ENCODE peak calls at places on chromosomes 7 and 10, in four cellular contexts. Z, X, S and R are unnamed samples.

GRCh38 chr10:126634915-126635314 is 35.6 kb downstream of the C10orf90 start:
- DNase-seq in Z (no peak), X (no peak), S (peak; percentile 20), R (no peak)

GRCh38 chr10:96275685-96276418 is 4.5 kb upstream of the BLNK start:
- DNase-seq in S (no peak), X (no peak), Z (no peak), R (no peak)

GRCh38 chr10:31133251-31133627 is 101.6 kb upstream of the ZNF438 start:
- DNase-seq in Z (peak; percentile 16), S (no peak), X (no peak), R (no peak)

GRCh38 chr10:3239066-3239919 is 66.7 kb upstream of the PITRM1 start:
- DNase-seq in Z (peak; percentile 78), X (peak; percentile 85), S (peak; percentile 26), R (peak; percentile 91)

GRCh38 chr10:90306187-90306586 is 551.7 kb downstream of the HTR7 start:
- DNase-seq in S (peak; percentile 76), Z (peak; percentile 98), X (peak; percentile 99), R (peak; percentile 70)

GRCh38 chr10:108036298-108036697 is 871.8 kb upstream of the SORCS1 start:
- DNase-seq in Z (no peak), S (no peak), X (no peak), R (no peak)

GRCh38 chr7:149067869-149068268 is 22.6 kb downstream of the ZNF786 start:
- DNase-seq in X (no peak), Z (no peak), S (no peak), R (peak; percentile 76)

GRCh38 chr10:31947144-31947926 is 18.7 kb upstream of the ARHGAP12 start:
- DNase-seq in S (peak; percentile 84), X (peak; percentile 96), Z (peak; percentile 83), R (peak; percentile 92)

GRCh38 chr10:131905279-131905595 is 4.4 kb downstream of the PPP2R2D start:
- DNase-seq in X (no peak), Z (no peak), S (no peak), R (no peak)
- H3K27ac ChIP-seq in X (no peak overlapping the region), Z (no peak overlapping the region), S (no peak overlapping the region), R (no peak overlapping the region)

GRCh38 chr10:77687621-77688020 is 50.0 kb upstream of the KCNMA1 start:
- DNase-seq in S (no peak), X (no peak), Z (no peak), R (no peak)

GRCh38 chr10:77687018-77687417 is 49.4 kb upstream of the KCNMA1 start:
- DNase-seq in S (no peak), X (no peak), Z (no peak), R (no peak)

GRCh38 chr10:77692782-77693181 is 55.2 kb upstream of the KCNMA1 start:
- DNase-seq in S (peak; percentile 93), Z (no peak), X (peak; percentile 28), R (peak; percentile 61)

GRCh38 chr10:77686096-77686495 is 48.5 kb upstream of the KCNMA1 start:
- DNase-seq in X (no peak), S (no peak), Z (no peak), R (no peak)

DNA sequence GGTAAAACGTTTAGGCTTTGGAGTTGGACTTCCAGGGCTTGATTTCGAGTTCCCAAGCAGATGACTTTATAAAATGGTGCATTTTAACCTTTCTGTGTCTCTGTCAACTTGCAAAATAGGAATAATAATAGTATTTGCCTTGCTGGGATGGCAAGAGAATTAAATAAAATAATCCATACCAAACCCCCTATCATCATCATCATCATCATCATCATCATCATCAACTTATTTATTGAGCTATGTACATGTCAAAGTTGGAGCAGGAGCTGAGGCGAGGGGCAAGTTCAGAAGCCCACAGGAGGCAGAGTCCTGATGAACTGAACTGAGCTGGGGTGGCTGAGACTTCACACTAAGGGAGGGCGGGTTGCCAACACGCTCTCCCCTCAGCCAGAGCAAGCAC is 51.7 kb upstream of the KCNMA1 start:
- DNase-seq in S (no peak), Z (no peak), X (no peak), R (no peak)
- H3K79me2 ChIP-seq in S (no peaks in the 10 kb centered on the region), Z (no peaks in the 10 kb centered on the region), X (no peaks in the 10 kb centered on the region), R (no peaks in the 10 kb centered on the region)

DNA sequence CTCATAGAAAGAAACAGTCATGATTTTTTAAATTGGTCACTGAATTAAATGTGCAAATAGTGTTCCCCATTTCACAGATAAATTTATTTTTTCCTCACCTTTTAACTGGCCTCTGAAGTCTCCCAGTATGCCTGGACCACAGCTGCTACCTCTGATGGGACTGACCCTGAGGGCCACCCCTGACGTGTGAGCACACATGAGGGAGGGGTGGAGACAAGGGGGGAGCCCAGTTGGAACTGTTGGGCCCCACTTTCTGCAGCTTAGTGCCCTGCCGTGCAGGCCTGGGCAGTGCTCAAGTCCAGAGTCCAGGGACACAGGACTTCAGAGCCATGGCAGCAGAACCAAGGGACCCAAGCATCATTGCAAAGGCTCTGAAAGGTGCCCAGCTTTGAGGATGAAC is 243.9 kb downstream of the GRID1 start:
- DNase-seq in Z (no peak), S (no peak), X (no peak), R (no peak)
- H3K27ac ChIP-seq in Z (no peak overlapping the region), S (no peak overlapping the region), X (no peak overlapping the region), R (no peak overlapping the region)

GRCh38 chr10:16779375-16779774 is 37.8 kb downstream of the RSU1 start:
- DNase-seq in Z (no peak), X (no peak), S (peak; percentile 2), R (no peak)

GRCh38 chr10:16777473-16778370 is 39.5 kb downstream of the RSU1 start:
- DNase-seq in X (peak; percentile 70), Z (peak; percentile 97), S (peak; percentile 26), R (peak; percentile 85)

GRCh38 chr10:16780338-16780880 is 36.8 kb downstream of the RSU1 start:
- DNase-seq in Z (no peak), S (no peak), X (no peak), R (no peak)

GRCh38 chr10:16773334-16773733 is 43.9 kb downstream of the RSU1 start:
- DNase-seq in X (no peak), S (no peak), Z (no peak), R (no peak)

GRCh38 chr10:16776896-16777295 is 40.3 kb downstream of the RSU1 start:
- DNase-seq in X (no peak), Z (peak; percentile 52), S (no peak), R (peak; percentile 68)
- H3K79me2 ChIP-seq in X (no peaks in the 10 kb centered on the region), Z (peaks cover 4% of the 10 kb centered on the region), S (peaks cover 16% of the 10 kb centered on the region), R (peaks cover 17% of the 10 kb centered on the region)

DNA sequence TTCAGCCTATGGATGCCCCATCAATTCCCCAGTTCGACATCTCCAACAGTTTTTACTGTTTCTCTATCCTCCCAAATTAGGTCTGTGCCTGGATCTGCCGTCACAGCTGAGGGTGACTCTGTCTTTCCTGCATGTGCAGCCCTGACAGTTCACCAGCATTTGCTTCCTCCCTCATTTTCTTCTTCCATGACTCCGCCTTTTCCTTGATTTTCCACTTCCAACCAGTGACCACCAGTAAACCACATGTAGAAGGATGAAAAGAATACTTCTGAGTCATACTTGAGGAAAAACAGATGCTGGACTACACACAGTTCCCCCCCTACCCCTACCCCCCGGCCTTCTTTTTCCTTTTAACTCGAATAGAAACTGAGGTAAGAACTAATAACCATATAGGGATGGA is 311.8 kb upstream of the POM121L12 start:
- DNase-seq in Z (no peak), S (no peak), X (no peak), R (no peak)
- H3K27ac ChIP-seq in Z (no peak overlapping the region), S (no peak overlapping the region), X (no peak overlapping the region), R (no peak overlapping the region)

DNA sequence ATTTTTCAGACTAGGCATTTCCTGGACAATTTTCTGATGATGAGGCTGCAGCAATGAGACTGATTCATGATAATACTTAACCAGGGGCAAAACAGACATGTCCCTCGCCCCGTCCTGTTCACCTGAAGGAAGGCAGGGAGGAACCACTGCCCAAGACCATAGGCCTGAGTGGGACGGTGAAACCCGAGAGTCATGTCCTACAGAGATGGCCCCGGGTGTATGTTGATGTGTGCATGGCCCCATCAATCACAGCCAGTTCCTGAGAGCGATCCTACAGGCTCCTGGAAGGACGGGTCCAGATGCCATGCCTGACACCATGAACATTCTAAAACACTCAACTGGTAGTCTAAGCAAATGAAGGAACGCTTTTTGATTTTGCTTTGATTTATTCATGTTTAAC is 90.3 kb downstream of the TNS3 start:
- DNase-seq in Z (no peak), X (no peak), S (no peak), R (no peak)
- H3K79me2 ChIP-seq in Z (no peaks in the 10 kb centered on the region), X (peaks cover 3% of the 10 kb centered on the region), S (peaks cover 2% of the 10 kb centered on the region), R (peaks cover 44% of the 10 kb centered on the region)